ENCODE peak calls at places on chromosomes 16 and 17, in four cellular contexts. N is breast epithelium, M is heart left ventricle, F is H9. X is an unnamed sample. For H3K4me1, the result is how much of the 10 kb centered on the place peaks cover.

GRCh38 chr17:12050646-12051225 is 30.1 kb downstream of the MAP2K4 start:
- DNase-seq in N (no peak), M (no peak), F (no peak), X (no peak)

GRCh38 chr17:44095647-44096496 is 25.3 kb downstream of the G6PC3 start:
- DNase-seq in N (no peak), M (peak), F (peak), X (no peak)

GRCh38 chr16:56426585-56426984 is 1.2 kb upstream of the AMFR start:
- DNase-seq in N (no peak), M (no peak), F (no peak), X (no peak)

GRCh38 chr16:3793161-3793576 is 75.8 kb upstream of the TRAP1 start:
- DNase-seq in N (no peak), M (no peak), F (no peak), X (no peak)

GRCh38 chr17:5380491-5381135 is 38.8 kb downstream of the NUP88 start:
- DNase-seq in N (no peak), M (no peak), F (no peak), X (no peak)

GRCh38 chr17:39001703-39002637 is 34.8 kb upstream of the FBXO47 start:
- DNase-seq in N (peak), M (peak), F (peak), X (no peak)

GRCh38 chr16:66006485-66006884 is 360.0 kb upstream of the CDH5 start:
- DNase-seq in N (no peak), M (no peak), F (no peak), X (no peak)

GRCh38 chr17:15231851-15232516 is 33.1 kb downstream of the PMP22 start:
- DNase-seq in N (no peak), M (no peak), F (no peak), X (no peak)

GRCh38 chr16:79970091-79970490 is 369.6 kb upstream of the MAF start:
- DNase-seq in N (no peak), M (no peak), F (no peak), X (no peak)

GRCh38 chr16:87066695-87067556 is 250.3 kb downstream of the C16orf95 start:
- DNase-seq in N (no peak), M (no peak), F (no peak), X (no peak)
- H3K4me1 ChIP-seq in N (under half), M (under half), F (under half), X (under half)

GRCh38 chr16:86517033-86517432 is 6.7 kb downstream of the FOXF1 start:
- DNase-seq in N (no peak), M (peak), F (no peak), X (no peak)
- H3K27ac ChIP-seq in N (no peak), M (no peak), F (no peak), X (peak)

DNA sequence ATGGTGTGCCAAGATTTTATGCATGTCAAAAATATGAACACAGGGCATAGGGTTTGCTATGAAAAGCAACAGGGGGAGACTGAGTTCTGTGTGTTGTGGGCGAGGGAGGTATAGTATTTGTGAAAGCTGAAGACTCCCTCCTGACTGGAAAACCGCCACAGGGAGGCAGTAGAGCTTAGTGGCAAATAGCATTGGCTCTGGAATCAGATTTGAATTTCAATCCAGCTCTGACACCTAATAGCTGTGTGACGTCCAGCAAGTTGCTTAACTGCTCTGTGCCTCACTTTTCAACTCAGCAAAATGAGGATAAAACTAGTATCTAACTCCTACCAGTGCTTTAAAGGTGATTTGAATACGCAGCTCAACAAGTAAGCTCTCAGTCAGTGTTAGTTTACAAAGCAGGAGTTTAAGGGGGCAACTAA is 22.0 kb downstream of the KPNA2 start:
- DNase-seq in N (no peak), M (no peak), F (no peak), X (no peak)
- TF ChIP-seq CTCF in N (no peak), M (peak), F (peak), X (no peak)

GRCh38 chr17:21169496-21169895 is 42.7 kb downstream of the DHRS7B start:
- DNase-seq in N (no peak), M (no peak), F (no peak), X (no peak)

GRCh38 chr17:21167303-21167702 is 40.5 kb downstream of the DHRS7B start:
- DNase-seq in N (no peak), M (no peak), F (no peak), X (no peak)

GRCh38 chr17:21170829-21171228 is 43.1 kb downstream of the TMEM11 start:
- DNase-seq in N (no peak), M (no peak), F (no peak), X (no peak)

GRCh38 chr17:21166599-21167265 is 40.0 kb downstream of the DHRS7B start:
- DNase-seq in N (no peak), M (no peak), F (no peak), X (no peak)

GRCh38 chr17:21168555-21168865 is 41.7 kb downstream of the DHRS7B start:
- DNase-seq in N (no peak), M (no peak), F (no peak), X (no peak)
- H3K4me1 ChIP-seq in N (under half), M (half or more), F (under half), X (under half)

DNA sequence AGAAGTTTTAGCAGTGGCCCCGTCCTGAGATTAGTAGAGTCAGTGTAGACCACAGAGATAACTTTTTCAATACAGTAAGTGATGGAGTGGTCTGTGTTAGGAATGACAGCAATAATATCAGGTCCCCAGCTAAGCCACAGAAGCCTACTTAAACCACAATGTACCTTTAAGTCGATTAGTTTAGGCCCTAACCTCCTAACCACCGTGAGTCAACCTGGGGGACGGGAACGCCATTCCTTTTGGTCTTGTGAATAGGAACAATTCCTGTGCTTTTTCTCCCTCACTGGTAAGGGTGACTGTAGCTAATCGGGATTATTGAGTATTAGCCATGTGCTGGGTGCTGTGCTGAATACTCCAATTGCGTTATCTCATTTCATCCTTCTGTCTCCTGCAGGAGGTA is 14.0 kb downstream of the YPEL2 start:
- DNase-seq in N (no peak), M (no peak), F (no peak), X (no peak)
- H3K27ac ChIP-seq in N (no peak), M (no peak), F (no peak), X (no peak)

GRCh38 chr16:18797746-18798145 is 3.6 kb downstream of the ARL6IP1 start:
- DNase-seq in N (no peak), M (no peak), F (no peak), X (no peak)
- TF ChIP-seq CTCF in N (no peak), M (no peak), F (no peak), X (no peak)

DNA sequence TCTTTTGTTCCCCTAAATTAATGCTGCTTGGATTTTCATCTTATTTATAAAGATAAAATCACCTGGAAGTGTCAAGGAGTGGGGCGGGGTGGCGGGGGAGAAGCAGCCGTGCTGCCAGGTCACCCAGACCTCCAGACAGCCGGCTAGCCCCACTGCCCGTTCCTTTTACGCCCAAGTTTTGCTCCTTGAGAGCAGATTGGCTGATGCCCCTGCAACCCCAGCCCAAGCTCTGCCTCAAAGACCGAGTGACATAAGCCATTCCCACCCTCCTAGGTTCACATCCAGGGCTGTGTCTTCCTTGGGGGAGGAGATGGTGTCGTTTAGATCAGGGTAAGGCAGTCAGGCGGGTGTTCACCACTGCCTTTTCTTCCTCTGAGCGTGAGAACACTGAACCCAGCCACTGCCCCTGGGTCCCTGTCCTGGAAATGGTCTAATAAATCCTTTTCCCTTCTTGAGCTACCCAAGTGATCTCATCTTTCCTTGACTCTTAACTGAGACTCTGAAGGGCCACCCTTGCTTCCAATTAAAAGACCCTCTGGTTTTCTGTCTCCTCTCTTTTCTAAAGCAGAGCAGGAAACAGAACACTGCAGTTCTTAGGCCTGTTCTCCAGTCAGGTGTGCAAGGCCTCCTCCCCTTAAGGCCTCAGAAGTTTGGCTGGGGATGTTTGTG is 5.7 kb downstream of the PDF start:
- DNase-seq in N (no peak), M (no peak), F (no peak), X (no peak)
- H3K4me1 ChIP-seq in N (under half), M (under half), F (under half), X (under half)

DNA sequence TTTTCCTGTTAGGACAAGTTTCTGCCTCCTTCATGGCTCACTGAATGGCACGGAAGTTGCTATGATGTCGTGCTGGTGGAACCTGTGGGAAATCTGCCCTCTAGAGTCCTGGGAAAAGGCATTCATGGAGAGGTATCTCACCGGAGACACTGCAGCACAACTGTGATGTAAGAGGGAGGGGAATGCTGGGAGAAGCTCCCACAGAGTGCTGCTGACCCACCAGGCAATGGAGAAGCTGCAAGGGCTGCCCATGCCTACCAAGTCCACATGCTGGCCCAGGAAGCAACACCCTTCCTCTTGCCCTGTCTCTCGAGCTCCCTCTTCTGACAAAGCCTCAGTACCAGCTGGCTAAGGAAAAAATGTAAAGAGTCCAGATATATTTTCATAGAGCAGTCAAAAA is 45.2 kb upstream of the SLC5A11 start:
- DNase-seq in N (no peak), M (no peak), F (no peak), X (no peak)
- H3K27ac ChIP-seq in N (no peak), M (no peak), F (no peak), X (no peak)

GRCh38 chr17:1713160-1713877 is 3.1 kb upstream of the TLCD2 start:
- DNase-seq in N (no peak), M (no peak), F (no peak), X (no peak)

GRCh38 chr17:1714488-1714979 is 4.4 kb upstream of the TLCD2 start:
- DNase-seq in N (peak), M (peak), F (peak), X (peak)

GRCh38 chr17:1712271-1712670 is 2.1 kb upstream of the TLCD2 start:
- DNase-seq in N (no peak), M (no peak), F (no peak), X (no peak)

GRCh38 chr17:1714980-1715802 is 5.0 kb upstream of the TLCD2 start:
- DNase-seq in N (peak), M (peak), F (peak), X (no peak)

DNA sequence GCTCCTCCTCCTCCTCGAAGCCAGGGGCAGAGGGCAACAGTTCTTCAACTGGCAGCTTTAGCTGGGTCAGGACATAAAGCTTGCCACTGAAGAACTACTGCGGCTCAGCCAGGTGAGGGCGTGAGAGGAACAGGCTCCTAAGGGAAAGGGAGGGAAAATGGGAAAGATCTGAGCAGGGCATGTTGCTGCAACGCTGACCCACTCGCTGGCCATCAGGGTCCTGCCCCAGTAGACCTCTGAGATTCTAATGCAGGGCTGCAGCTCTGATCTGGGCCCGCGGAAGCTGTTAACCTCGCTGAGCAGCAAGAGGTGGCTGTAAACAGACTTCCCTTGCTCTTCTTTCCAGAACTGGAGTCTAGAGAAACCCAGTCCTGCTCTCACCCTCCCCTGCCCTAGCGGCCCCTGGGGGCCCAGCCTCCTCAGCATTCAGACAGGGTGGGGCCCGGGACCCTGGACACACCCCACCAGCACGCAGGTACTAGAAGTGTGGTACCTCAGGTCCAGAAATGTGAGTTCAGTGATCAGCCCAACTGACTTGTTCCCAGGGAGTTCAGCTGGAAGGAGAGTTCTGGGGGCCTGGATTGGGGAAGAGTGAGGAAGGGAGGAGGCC is 3.8 kb upstream of the TLCD2 start:
- DNase-seq in N (no peak), M (no peak), F (peak), X (no peak)
- TF ChIP-seq CTCF in N (peak), M (no peak), F (peak), X (peak)